ENCODE peak calls at places on chromosomes 1 and 21, in eight cellular contexts. G, K, L, P, Y, W, T and E are unnamed samples.
A peak's percentile ranks its signal among the peaks of the same experiment; 100 is the strongest.

GRCh38 chr1:222928212-222928611 is 113.4 kb downstream of the DISP1 start:
- DNase-seq in G (peak; percentile 79), K (peak; percentile 54), L (no peak), P (no peak), Y (peak; percentile 82), W (no peak), T (peak; percentile 19), E (peak; percentile 24)

GRCh38 chr1:93851878-93852277 is 27.1 kb downstream of the DNTTIP2 start:
- DNase-seq in G (no peak), K (no peak), L (no peak), P (no peak), Y (no peak), W (no peak), T (no peak), E (no peak)

GRCh38 chr1:154895779-154896178 is 25.7 kb upstream of the KCNN3 start:
- DNase-seq in G (no peak), K (no peak), L (no peak), P (no peak), Y (no peak), W (no peak), T (no peak), E (no peak)

GRCh38 chr21:35204850-35205564 is 155.9 kb upstream of the RUNX1 start:
- DNase-seq in G (no peak), K (peak; percentile 70), L (peak; percentile 19), P (no peak), Y (no peak), W (no peak), T (peak; percentile 72), E (peak; percentile 76)

GRCh38 chr21:36059823-36060158 is 535 bp downstream of the SETD4 start:
- DNase-seq in G (no peak), K (no peak), L (no peak), P (no peak), Y (peak; percentile 74), W (no peak), T (peak; percentile 49), E (peak; percentile 53)

GRCh38 chr1:102500795-102501194 is 504.1 kb upstream of the OLFM3 start:
- DNase-seq in G (no peak), K (no peak), L (no peak), P (no peak), Y (no peak), W (no peak), T (no peak), E (no peak)

GRCh38 chr1:244371294-244372141 is 80.2 kb downstream of the ADSS2 start:
- DNase-seq in G (no peak), K (no peak), L (no peak), P (no peak), Y (no peak), W (no peak), T (no peak), E (no peak)

GRCh38 chr1:174954686-174955669 is 44.8 kb upstream of the CACYBP start:
- DNase-seq in G (no peak), K (no peak), L (no peak), P (no peak), Y (no peak), W (no peak), T (no peak), E (no peak)

GRCh38 chr21:39633770-39634181 is 21.0 kb downstream of the B3GALT5 start:
- DNase-seq in G (no peak), K (no peak), L (no peak), P (no peak), Y (no peak), W (no peak), T (peak; percentile 36), E (peak; percentile 95)

GRCh38 chr1:54359393-54360162 is 46.6 kb downstream of the SSBP3 start:
- DNase-seq in G (no peak), K (no peak), L (no peak), P (no peak), Y (no peak), W (no peak), T (no peak), E (no peak)

GRCh38 chr1:38686306-38687255 is 173.0 kb downstream of the RRAGC start:
- DNase-seq in G (no peak), K (no peak), L (no peak), P (no peak), Y (no peak), W (no peak), T (no peak), E (no peak)

GRCh38 chr1:231407537-231408396 is 14.3 kb downstream of the EGLN1 start:
- DNase-seq in G (no peak), K (no peak), L (no peak), P (no peak), Y (no peak), W (no peak), T (no peak), E (peak; percentile 63)

GRCh38 chr1:42173155-42173933 is 8.8 kb upstream of the GUCA2A start:
- DNase-seq in G (peak; percentile 88), K (peak; percentile 61), L (peak; percentile 65), P (peak; percentile 61), Y (peak; percentile 84), W (peak; percentile 60), T (peak; percentile 63), E (peak; percentile 59)

GRCh38 chr1:39818482-39818881 is 29.8 kb upstream of the BMP8B start:
- DNase-seq in G (no peak), K (peak; percentile 79), L (no peak), P (no peak), Y (no peak), W (no peak), T (no peak), E (no peak)

GRCh38 chr1:54275349-54275748 is 75.4 kb downstream of the MRPL37 start:
- DNase-seq in G (no peak), K (peak; percentile 53), L (no peak), P (no peak), Y (no peak), W (no peak), T (peak; percentile 65), E (peak; percentile 15)

GRCh38 chr1:224623743-224624333 is 7.7 kb downstream of the CNIH3 start:
- DNase-seq in G (no peak), K (peak; percentile 52), L (peak; percentile 28), P (peak; percentile 48), Y (no peak), W (peak; percentile 66), T (peak; percentile 92), E (peak; percentile 97)

GRCh38 chr1:234998174-234998741 is 130.4 kb downstream of the TOMM20 start:
- DNase-seq in G (peak; percentile 77), K (peak; percentile 72), L (no peak), P (no peak), Y (peak; percentile 49), W (no peak), T (peak; percentile 40), E (peak; percentile 51)

GRCh38 chr1:156675715-156676311 is 1.4 kb downstream of the NES start:
- DNase-seq in G (peak; percentile 69), K (no peak), L (no peak), P (no peak), Y (peak; percentile 73), W (no peak), T (peak; percentile 86), E (no peak)

GRCh38 chr1:24441480-24441879 is 25.9 kb downstream of the NIPAL3 start:
- DNase-seq in G (no peak), K (no peak), L (no peak), P (no peak), Y (no peak), W (no peak), T (no peak), E (no peak)

GRCh38 chr1:50422946-50423669 is at the start of gene DMRTA2:
- DNase-seq in G (peak; percentile 77), K (no peak), L (no peak), P (no peak), Y (peak; percentile 91), W (no peak), T (peak; percentile 71), E (no peak)

GRCh38 chr1:214640431-214641213 is 37.6 kb downstream of the CENPF start:
- DNase-seq in G (no peak), K (no peak), L (no peak), P (no peak), Y (no peak), W (no peak), T (no peak), E (no peak)

GRCh38 chr1:115338457-115338820 is 390 bp upstream of the NGF start:
- DNase-seq in G (peak; percentile 40), K (no peak), L (no peak), P (no peak), Y (peak; percentile 79), W (no peak), T (no peak), E (no peak)

GRCh38 chr1:22830747-22831340 is 120.2 kb downstream of the EPHB2 start:
- DNase-seq in G (no peak), K (no peak), L (no peak), P (no peak), Y (no peak), W (no peak), T (no peak), E (no peak)

GRCh38 chr1:15148975-15149374 is 4.6 kb upstream of the TMEM51 start:
- DNase-seq in G (no peak), K (no peak), L (no peak), P (no peak), Y (no peak), W (no peak), T (no peak), E (no peak)

GRCh38 chr21:35528109-35529042 is 479.3 kb upstream of the RUNX1 start:
- DNase-seq in G (no peak), K (no peak), L (peak; percentile 22), P (no peak), Y (no peak), W (peak; percentile 14), T (peak; percentile 24), E (peak; percentile 6)

GRCh38 chr1:12601690-12602632 is 16.0 kb downstream of the DHRS3 start:
- DNase-seq in G (peak; percentile 67), K (peak; percentile 42), L (no peak), P (no peak), Y (no peak), W (no peak), T (peak; percentile 84), E (peak; percentile 32)

GRCh38 chr1:228238461-228238860 is 30.6 kb downstream of the OBSCN start:
- DNase-seq in G (no peak), K (no peak), L (no peak), P (no peak), Y (no peak), W (no peak), T (no peak), E (no peak)

GRCh38 chr1:25631750-25632495 is 15.3 kb downstream of the MAN1C1 start:
- DNase-seq in G (no peak), K (no peak), L (no peak), P (no peak), Y (peak; percentile 16), W (no peak), T (no peak), E (no peak)

GRCh38 chr1:37305108-37305507 is 169.3 kb upstream of the ZC3H12A start:
- DNase-seq in G (no peak), K (peak; percentile 43), L (no peak), P (no peak), Y (no peak), W (no peak), T (no peak), E (no peak)

GRCh38 chr1:167077128-167077867 is 12.9 kb downstream of the GPA33 start:
- DNase-seq in G (no peak), K (no peak), L (no peak), P (no peak), Y (no peak), W (no peak), T (no peak), E (no peak)

GRCh38 chr1:116945421-116945820 is 35.7 kb downstream of the PTGFRN start:
- DNase-seq in G (no peak), K (no peak), L (no peak), P (no peak), Y (no peak), W (no peak), T (no peak), E (no peak)

GRCh38 chr1:92184632-92185031 is 33.1 kb upstream of the C1orf146 start:
- DNase-seq in G (no peak), K (no peak), L (no peak), P (no peak), Y (no peak), W (no peak), T (no peak), E (peak; percentile 77)

GRCh38 chr1:57086141-57086540 is 120.3 kb upstream of the C8B start:
- DNase-seq in G (no peak), K (no peak), L (no peak), P (no peak), Y (no peak), W (no peak), T (no peak), E (no peak)

GRCh38 chr1:16143566-16144324 is 12.1 kb downstream of the EPHA2 start:
- DNase-seq in G (peak; percentile 72), K (peak; percentile 91), L (no peak), P (no peak), Y (no peak), W (no peak), T (peak; percentile 84), E (peak; percentile 71)